ENCODE peak calls at places on chromosome 2, in four cellular contexts. P is tibial artery, C is astrocyte, N is coronary artery. Z is an unnamed sample.

GRCh38 chr2:149562304-149562703 is 25.3 kb downstream of the MMADHC start:
- DNase-seq in P (no peak), N (no peak), C (no peak), Z (no peak)

GRCh38 chr2:105812180-105813044 is 67.7 kb downstream of the NCK2 start:
- DNase-seq in N (no peak), C (peak; percentile 96), P (peak; percentile 87), Z (no peak)

GRCh38 chr2:129895061-129895460 is 84.4 kb upstream of the RAB6C start:
- DNase-seq in N (peak; percentile 31), C (no peak), P (no peak), Z (peak; percentile 56)

GRCh38 chr2:71608034-71608433 is 154.7 kb downstream of the DYSF start:
- DNase-seq in C (no peak), N (peak; percentile 52), P (peak; percentile 27), Z (peak; percentile 48)

GRCh38 chr2:38720613-38721241 is 30.4 kb downstream of the SRSF7 start:
- DNase-seq in C (peak; percentile 100), N (peak; percentile 84), P (peak; percentile 95), Z (no peak)

GRCh38 chr2:177984739-177985138 is 87.8 kb downstream of the PDE11A start:
- DNase-seq in C (peak; percentile 43), N (no peak), P (no peak), Z (no peak)

GRCh38 chr2:28347193-28347592 is 45.5 kb upstream of the FOSL2 start:
- DNase-seq in P (no peak), N (no peak), C (no peak), Z (no peak)

GRCh38 chr2:190382851-190383250 is 25.3 kb upstream of the MFSD6 start:
- DNase-seq in N (no peak), C (peak; percentile 48), P (no peak), Z (no peak)

GRCh38 chr2:74333175-74333574 is 10.0 kb downstream of the SLC4A5 start:
- DNase-seq in N (no peak), C (no peak), P (no peak), Z (peak; percentile 36)

GRCh38 chr2:50878256-50878655 is 153.7 kb downstream of the NRXN1 start:
- DNase-seq in P (no peak), C (no peak), N (no peak), Z (no peak)

GRCh38 chr2:143688248-143688647 is 559.0 kb downstream of the ARHGAP15 start:
- DNase-seq in P (no peak), C (no peak), N (no peak), Z (no peak)

GRCh38 chr2:184596819-184597411 is 1.4 kb upstream of the ZNF804A start:
- DNase-seq in P (no peak), N (no peak), C (peak; percentile 75), Z (no peak)

GRCh38 chr2:19899853-19900525 is 1.8 kb downstream of the TTC32 start:
- DNase-seq in N (no peak), P (no peak), C (no peak), Z (no peak)

GRCh38 chr2:55176094-55176415 is 56.0 kb downstream of the CLHC1 start:
- DNase-seq in N (no peak), P (no peak), C (no peak), Z (no peak)

GRCh38 chr2:55721601-55722215 is 28.1 kb upstream of the PNPT1 start:
- DNase-seq in C (no peak), N (no peak), P (no peak), Z (no peak)

GRCh38 chr2:80292474-80292873 is 12.1 kb downstream of the LRRTM1 start:
- DNase-seq in N (no peak), P (no peak), C (no peak), Z (no peak)

GRCh38 chr2:231672617-231673347 is 35.5 kb upstream of the PTMA start:
- DNase-seq in N (peak; percentile 73), P (no peak), C (no peak), Z (peak; percentile 77)

GRCh38 chr2:27095745-27096651 is 9.4 kb downstream of the KHK start:
- DNase-seq in C (no peak), N (no peak), P (no peak), Z (peak; percentile 79)

GRCh38 chr2:228689049-228689448 is 507.6 kb upstream of the SPHKAP start:
- DNase-seq in N (no peak), P (no peak), C (no peak), Z (no peak)

GRCh38 chr2:188369365-188369764 is 77.7 kb downstream of the GULP1 start:
- DNase-seq in C (peak; percentile 29), P (no peak), N (no peak), Z (no peak)

GRCh38 chr2:46839045-46839444 is 76.6 kb downstream of the MCFD2 start:
- DNase-seq in N (no peak), C (no peak), P (peak; percentile 34), Z (no peak)

GRCh38 chr2:85656468-85656867 is 11.5 kb downstream of the SFTPB start:
- DNase-seq in P (no peak), N (no peak), C (no peak), Z (no peak)

GRCh38 chr2:239930378-239930777 is 94.8 kb downstream of the NDUFA10 start:
- DNase-seq in C (no peak), N (peak; percentile 33), P (peak; percentile 55), Z (peak; percentile 76)

GRCh38 chr2:28516950-28517349 is 21.1 kb downstream of the PLB1 start:
- DNase-seq in P (no peak), N (no peak), C (peak; percentile 18), Z (peak; percentile 67)

GRCh38 chr2:5849596-5849995 is 157.4 kb downstream of the SOX11 start:
- DNase-seq in P (no peak), C (peak; percentile 12), N (no peak), Z (no peak)

GRCh38 chr2:151306621-151307020 is 17.2 kb upstream of the NMI start:
- DNase-seq in C (peak; percentile 82), P (no peak), N (no peak), Z (no peak)

GRCh38 chr2:173075781-173076556 is at the start of gene MAP3K20:
- DNase-seq in C (peak; percentile 59), N (peak; percentile 90), P (peak; percentile 91), Z (peak; percentile 92)

GRCh38 chr2:191696001-191696400 is 18.1 kb downstream of the NABP1 start:
- DNase-seq in P (peak; percentile 78), C (peak; percentile 84), N (no peak), Z (no peak)

GRCh38 chr2:164785447-164785846 is 56.2 kb downstream of the COBLL1 start:
- DNase-seq in N (no peak), C (peak; percentile 57), P (no peak), Z (no peak)

GRCh38 chr2:165573534-165574461 is 104.3 kb downstream of the CSRNP3 start:
- DNase-seq in C (peak; percentile 47), P (no peak), N (peak; percentile 79), Z (no peak)

GRCh38 chr2:26666671-26667070 is 25.5 kb upstream of the CIB4 start:
- DNase-seq in C (no peak), N (peak; percentile 5), P (peak; percentile 21), Z (no peak)

GRCh38 chr2:9693138-9693520 is 62.3 kb upstream of the YWHAQ start:
- DNase-seq in N (peak; percentile 84), P (peak; percentile 92), C (peak; percentile 81), Z (no peak)

GRCh38 chr2:7835693-7836680 is 845.9 kb upstream of the ID2 start:
- DNase-seq in N (no peak), P (no peak), C (no peak), Z (no peak)

GRCh38 chr2:67322361-67323001 is 74.7 kb upstream of the ETAA1 start:
- DNase-seq in C (peak; percentile 44), P (peak; percentile 79), N (peak; percentile 77), Z (no peak)
- TF ChIP-seq CTCF in C (peak; percentile 46), P (peak; percentile 61), N (peak; percentile 30), Z (peak; percentile 57)

GRCh38 chr2:217263796-217264195 is 403.9 kb upstream of the TNP1 start:
- DNase-seq in C (no peak), P (no peak), N (no peak), Z (no peak)
- TF ChIP-seq CTCF in C (no peak), P (no peak), N (no peak), Z (no peak)

GRCh38 chr2:120204417-120204816 is 18.8 kb downstream of the TMEM185B start:
- DNase-seq in C (no peak), P (no peak), N (no peak), Z (peak; percentile 66)

GRCh38 chr2:120203341-120204021 is 19.7 kb downstream of the TMEM185B start:
- DNase-seq in N (no peak), C (no peak), P (no peak), Z (peak; percentile 74)

GRCh38 chr2:120204945-120205670 is 18.1 kb downstream of the TMEM185B start:
- DNase-seq in P (no peak), C (no peak), N (no peak), Z (peak; percentile 84)

GRCh38 chr2:120205901-120206581 is 17.2 kb downstream of the TMEM185B start:
- DNase-seq in N (no peak), C (no peak), P (no peak), Z (peak; percentile 79)

GRCh38 chr2:120204022-120204405 is 19.2 kb downstream of the TMEM185B start:
- DNase-seq in P (no peak), C (no peak), N (no peak), Z (peak; percentile 73)
- TF ChIP-seq CTCF in P (no peak), C (no peak), N (no peak), Z (no peak)

DNA sequence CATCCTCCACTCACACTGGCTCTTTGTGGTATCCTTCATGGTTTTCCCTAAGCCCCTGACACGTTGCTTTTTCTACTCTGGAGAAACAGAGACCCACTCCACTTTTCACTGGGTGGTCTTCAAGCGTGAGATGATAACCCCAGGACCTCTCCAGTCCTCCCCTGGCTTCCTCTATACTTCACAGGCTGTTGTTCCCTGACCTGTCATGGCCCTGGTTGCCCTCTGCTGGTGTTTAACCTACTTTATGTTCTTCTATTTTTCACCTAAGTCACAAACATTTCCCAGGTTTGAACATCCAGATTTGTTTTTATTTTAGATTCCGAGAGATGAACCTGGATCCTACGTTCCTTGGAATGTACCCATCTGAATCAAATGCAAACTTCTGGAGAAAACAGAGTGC is 84.5 kb downstream of the AOX1 start:
- DNase-seq in C (no peak), N (no peak), P (no peak), Z (no peak)
- TF ChIP-seq CTCF in C (no peak), N (no peak), P (no peak), Z (no peak)

GRCh38 chr2:120109186-120110061 is 96.5 kb downstream of the EPB41L5 start:
- DNase-seq in P (no peak), N (no peak), C (peak; percentile 29), Z (no peak)
- TF ChIP-seq CTCF in P (peak; percentile 19), N (no peak), C (peak; percentile 52), Z (peak; percentile 65)

GRCh38 chr2:115163572-115163971 is 721.1 kb downstream of the DPP10 start:
- DNase-seq in C (no peak), N (no peak), P (no peak), Z (no peak)
- TF ChIP-seq CTCF in C (no peak), N (no peak), P (no peak), Z (no peak)

DNA sequence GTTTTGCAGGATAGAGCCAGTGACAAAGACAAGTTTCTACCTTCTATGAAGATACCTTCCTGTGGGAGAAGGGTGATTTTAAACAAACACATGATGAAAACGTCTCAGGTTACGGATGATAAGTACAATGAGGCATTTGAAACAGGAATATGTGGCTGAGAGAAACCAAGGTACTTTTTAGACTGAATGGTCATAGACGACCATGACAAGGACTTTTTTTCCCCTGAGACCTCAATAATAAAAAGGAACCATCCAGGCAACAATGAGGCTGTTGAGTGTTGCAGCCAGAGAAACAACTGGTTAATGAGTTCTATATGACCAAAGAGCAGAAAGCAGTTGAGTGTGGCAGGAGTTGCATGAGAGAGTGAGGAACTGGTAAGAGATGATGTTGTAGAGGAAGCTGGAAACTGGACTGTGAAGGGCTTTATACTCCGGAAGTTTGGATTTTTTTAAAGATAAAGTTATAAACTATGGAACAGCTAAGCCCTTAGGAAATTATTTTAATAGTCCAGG is 306.1 kb upstream of the CYRIA start:
- DNase-seq in P (no peak), C (no peak), N (no peak), Z (no peak)
- TF ChIP-seq CTCF in P (no peak), C (no peak), N (no peak), Z (no peak)